ENCODE peak calls at places on chromosomes 6 and 20, in five cellular contexts. Y is GM19239, K is SK-N-SH, X is sigmoid colon, P is cardiac fibroblast. W is an unnamed sample.

GRCh38 chr6:12578097-12578496 is 138.5 kb upstream of the PHACTR1 start:
- DNase-seq in K (no peak), Y (no peak), P (peak), X (no peak), W (no peak)

GRCh38 chr6:122491915-122492537 is 20.4 kb upstream of the SERINC1 start:
- DNase-seq in X (peak), K (peak), Y (peak), P (peak), W (peak)

GRCh38 chr6:105993341-105993740 is 92.8 kb upstream of the PRDM1 start:
- DNase-seq in P (no peak), X (no peak), K (no peak), Y (no peak), W (no peak)

GRCh38 chr20:1272368-1273155 is 6.5 kb downstream of the SNPH start:
- DNase-seq in X (peak), P (no peak), Y (no peak), K (no peak), W (no peak)

GRCh38 chr6:2376429-2377355 is 131.3 kb upstream of the GMDS start:
- DNase-seq in P (peak), Y (no peak), X (peak), K (no peak), W (peak)

GRCh38 chr6:14068133-14068532 is 49.4 kb upstream of the CD83 start:
- DNase-seq in Y (no peak), P (peak), K (no peak), X (no peak), W (no peak)

GRCh38 chr6:150857062-150857905 is 8.2 kb upstream of the MTHFD1L start:
- DNase-seq in Y (no peak), X (no peak), P (peak), K (no peak), W (no peak)

GRCh38 chr6:35242906-35243305 is 16.6 kb upstream of the ZNF76 start:
- DNase-seq in K (no peak), P (no peak), X (no peak), Y (no peak), W (no peak)

GRCh38 chr6:47044418-47044817 is 2.3 kb upstream of the ADGRF1 start:
- DNase-seq in X (no peak), Y (no peak), P (peak), K (no peak), W (peak)

GRCh38 chr20:53331151-53331973 is 262.3 kb downstream of the ZNF217 start:
- DNase-seq in K (peak), X (no peak), Y (no peak), P (no peak), W (no peak)

GRCh38 chr20:47487175-47487917 is 14.3 kb upstream of the NCOA3 start:
- DNase-seq in K (no peak), X (no peak), P (peak), Y (no peak), W (peak)

GRCh38 chr20:58669287-58670006 is 18.4 kb downstream of the STX16 start:
- DNase-seq in X (no peak), P (no peak), K (no peak), Y (peak), W (no peak)

GRCh38 chr6:158571826-158572652 is 12.1 kb downstream of the TMEM181 start:
- DNase-seq in X (no peak), K (no peak), Y (no peak), P (peak), W (peak)

GRCh38 chr6:25446815-25447569 is 167.8 kb downstream of the CARMIL1 start:
- DNase-seq in Y (no peak), X (no peak), P (no peak), K (no peak), W (no peak)

GRCh38 chr6:18154507-18155272 is at the start of gene TPMT:
- DNase-seq in P (no peak), Y (no peak), K (no peak), X (peak), W (peak)

GRCh38 chr20:38640486-38640885 is 38.9 kb downstream of the ARHGAP40 start:
- DNase-seq in X (no peak), K (no peak), Y (no peak), P (no peak), W (no peak)

GRCh38 chr6:35078226-35078850 is 62.8 kb downstream of the TCP11 start:
- DNase-seq in K (no peak), Y (no peak), X (peak), P (no peak), W (no peak)

GRCh38 chr6:6005467-6006427 is 978 bp downstream of the NRN1 start:
- DNase-seq in X (no peak), K (peak), Y (no peak), P (no peak), W (no peak)

GRCh38 chr6:87723727-87724078 is 21.7 kb upstream of the AKIRIN2 start:
- DNase-seq in Y (no peak), P (no peak), K (no peak), X (no peak), W (no peak)

GRCh38 chr6:130903007-130903406 is 75.8 kb downstream of the SMLR1 start:
- DNase-seq in X (no peak), Y (no peak), P (no peak), K (no peak), W (no peak)

GRCh38 chr6:21033575-21034026 is 499.3 kb downstream of the CDKAL1 start:
- DNase-seq in P (peak), Y (no peak), X (peak), K (peak), W (no peak)

GRCh38 chr6:35402136-35402855 is 49.8 kb upstream of the FANCE start:
- DNase-seq in K (no peak), P (no peak), X (no peak), Y (no peak), W (no peak)

GRCh38 chr6:20868397-20869185 is 334.3 kb downstream of the CDKAL1 start:
- DNase-seq in K (peak), X (no peak), Y (no peak), P (no peak), W (no peak)

GRCh38 chr6:139296927-139297326 is 5.1 kb upstream of the TXLNB start:
- DNase-seq in Y (no peak), P (peak), X (no peak), K (no peak), W (no peak)